ENCODE peak calls at places on chromosomes 2 and 18, in nine cellular contexts. One of them, this sample, is unnamed.

GRCh38 chr2:206433201-206433600 is 10.1 kb upstream of the ADAM23 start:
- DNase-seq in upper lobe of right lung: no peak
- DNase-seq in stimulated activated CD4-positive, alpha-beta T cell treated with anti-CD3 and anti-CD28 coated beads, Interleukin-1b, Interleukin-23, amount 100 ng/mL, for 24 hours: no peak
- DNase-seq in mammary epithelial cell: no peak
- DNase-seq in activated CD8-positive, alpha-beta T cell treated with anti-CD3 and anti-CD28 coated beads, Interleukin-2, amount 10 ng/mL, durations not matched to agents 7 days and 5 days: no peak
- DNase-seq in activated T-cell treated with anti-CD3 and anti-CD28 coated beads for 1 hour: no peak
- DNase-seq in neuronal stem cell: no peak
- DNase-seq in fibroblast of mammary gland: no peak
- DNase-seq in HTR-8/SVneo: no peak
- DNase-seq in this sample: no peak

GRCh38 chr18:58135806-58136331 is 91.8 kb downstream of the NEDD4L start:
- DNase-seq in upper lobe of right lung: no peak
- DNase-seq in activated T-cell treated with anti-CD3 and anti-CD28 coated beads for 1 hour: peak; percentile 29
- DNase-seq in neuronal stem cell: peak; percentile 49
- DNase-seq in HTR-8/SVneo: peak; percentile 69
- DNase-seq in mammary epithelial cell: peak; percentile 52
- DNase-seq in activated CD8-positive, alpha-beta T cell treated with anti-CD3 and anti-CD28 coated beads, Interleukin-2, amount 10 ng/mL, durations not matched to agents 7 days and 5 days: peak; percentile 68
- DNase-seq in stimulated activated CD4-positive, alpha-beta T cell treated with anti-CD3 and anti-CD28 coated beads, Interleukin-1b, Interleukin-23, amount 100 ng/mL, for 24 hours: peak; percentile 16
- DNase-seq in fibroblast of mammary gland: peak; percentile 77
- DNase-seq in this sample: peak; percentile 64

GRCh38 chr2:23555944-23556343 is 171.0 kb downstream of the KLHL29 start:
- DNase-seq in neuronal stem cell: no peak
- DNase-seq in activated CD8-positive, alpha-beta T cell treated with anti-CD3 and anti-CD28 coated beads, Interleukin-2, amount 10 ng/mL, durations not matched to agents 7 days and 5 days: no peak
- DNase-seq in HTR-8/SVneo: no peak
- DNase-seq in activated T-cell treated with anti-CD3 and anti-CD28 coated beads for 1 hour: no peak
- DNase-seq in stimulated activated CD4-positive, alpha-beta T cell treated with anti-CD3 and anti-CD28 coated beads, Interleukin-1b, Interleukin-23, amount 100 ng/mL, for 24 hours: no peak
- DNase-seq in upper lobe of right lung: no peak
- DNase-seq in mammary epithelial cell: no peak
- DNase-seq in fibroblast of mammary gland: no peak
- DNase-seq in this sample: no peak

GRCh38 chr2:108184421-108184820 is 55.3 kb upstream of the SULT1C3 start:
- DNase-seq in HTR-8/SVneo: no peak
- DNase-seq in neuronal stem cell: no peak
- DNase-seq in stimulated activated CD4-positive, alpha-beta T cell treated with anti-CD3 and anti-CD28 coated beads, Interleukin-1b, Interleukin-23, amount 100 ng/mL, for 24 hours: no peak
- DNase-seq in upper lobe of right lung: no peak
- DNase-seq in activated CD8-positive, alpha-beta T cell treated with anti-CD3 and anti-CD28 coated beads, Interleukin-2, amount 10 ng/mL, durations not matched to agents 7 days and 5 days: no peak
- DNase-seq in fibroblast of mammary gland: peak; percentile 39
- DNase-seq in mammary epithelial cell: no peak
- DNase-seq in activated T-cell treated with anti-CD3 and anti-CD28 coated beads for 1 hour: no peak
- DNase-seq in this sample: no peak

GRCh38 chr2:19408592-19408991 is 50.2 kb upstream of the OSR1 start:
- DNase-seq in HTR-8/SVneo: no peak
- DNase-seq in stimulated activated CD4-positive, alpha-beta T cell treated with anti-CD3 and anti-CD28 coated beads, Interleukin-1b, Interleukin-23, amount 100 ng/mL, for 24 hours: no peak
- DNase-seq in neuronal stem cell: no peak
- DNase-seq in activated T-cell treated with anti-CD3 and anti-CD28 coated beads for 1 hour: no peak
- DNase-seq in fibroblast of mammary gland: no peak
- DNase-seq in activated CD8-positive, alpha-beta T cell treated with anti-CD3 and anti-CD28 coated beads, Interleukin-2, amount 10 ng/mL, durations not matched to agents 7 days and 5 days: no peak
- DNase-seq in upper lobe of right lung: no peak
- DNase-seq in mammary epithelial cell: peak; percentile 14
- DNase-seq in this sample: no peak

GRCh38 chr2:213995400-213996105 is 415.3 kb upstream of the VWC2L start:
- DNase-seq in stimulated activated CD4-positive, alpha-beta T cell treated with anti-CD3 and anti-CD28 coated beads, Interleukin-1b, Interleukin-23, amount 100 ng/mL, for 24 hours: no peak
- DNase-seq in mammary epithelial cell: peak; percentile 91
- DNase-seq in upper lobe of right lung: no peak
- DNase-seq in fibroblast of mammary gland: peak; percentile 92
- DNase-seq in activated T-cell treated with anti-CD3 and anti-CD28 coated beads for 1 hour: no peak
- DNase-seq in activated CD8-positive, alpha-beta T cell treated with anti-CD3 and anti-CD28 coated beads, Interleukin-2, amount 10 ng/mL, durations not matched to agents 7 days and 5 days: no peak
- DNase-seq in neuronal stem cell: no peak
- DNase-seq in HTR-8/SVneo: peak; percentile 34
- DNase-seq in this sample: no peak

GRCh38 chr2:58540680-58541079 is 299.6 kb upstream of the FANCL start:
- DNase-seq in activated T-cell treated with anti-CD3 and anti-CD28 coated beads for 1 hour: no peak
- DNase-seq in mammary epithelial cell: no peak
- DNase-seq in HTR-8/SVneo: no peak
- DNase-seq in upper lobe of right lung: no peak
- DNase-seq in fibroblast of mammary gland: no peak
- DNase-seq in activated CD8-positive, alpha-beta T cell treated with anti-CD3 and anti-CD28 coated beads, Interleukin-2, amount 10 ng/mL, durations not matched to agents 7 days and 5 days: no peak
- DNase-seq in stimulated activated CD4-positive, alpha-beta T cell treated with anti-CD3 and anti-CD28 coated beads, Interleukin-1b, Interleukin-23, amount 100 ng/mL, for 24 hours: no peak
- DNase-seq in neuronal stem cell: peak; percentile 33
- DNase-seq in this sample: no peak

GRCh38 chr2:69168950-69169695 is 156.1 kb downstream of the ANTXR1 start:
- DNase-seq in upper lobe of right lung: no peak
- DNase-seq in activated T-cell treated with anti-CD3 and anti-CD28 coated beads for 1 hour: no peak
- DNase-seq in mammary epithelial cell: no peak
- DNase-seq in HTR-8/SVneo: no peak
- DNase-seq in activated CD8-positive, alpha-beta T cell treated with anti-CD3 and anti-CD28 coated beads, Interleukin-2, amount 10 ng/mL, durations not matched to agents 7 days and 5 days: no peak
- DNase-seq in neuronal stem cell: no peak
- DNase-seq in fibroblast of mammary gland: no peak
- DNase-seq in stimulated activated CD4-positive, alpha-beta T cell treated with anti-CD3 and anti-CD28 coated beads, Interleukin-1b, Interleukin-23, amount 100 ng/mL, for 24 hours: no peak
- DNase-seq in this sample: no peak